ENCODE peak calls at places on chromosomes 13 and 19, in nine cellular contexts. C is small intestine, T is lower lobe of right lung, Q is pancreas, Y is thoracic aorta, A is astrocyte, B is mammary epithelial cell, U is left lung, P is tibial nerve. M is an unnamed sample. For H3K36me3, the result is how much of the 10 kb centered on the place peaks cover.

GRCh38 chr13:59409211-59409610 is 754.5 kb downstream of the DIAPH3 start:
- DNase-seq in C (no peak), T (no peak), Q (peak), Y (no peak), A (peak), B (no peak), U (no peak), P (no peak), M (peak)

GRCh38 chr19:11539495-11540365 is 1.1 kb downstream of the CNN1 start:
- DNase-seq in C (no peak), T (no peak), Q (no peak), Y (no peak), A (no peak), B (no peak), U (no peak), P (no peak), M (peak)

GRCh38 chr19:46601318-46602224 is at the start of gene CALM3:
- DNase-seq in C (peak), T (no peak), Q (no peak), Y (no peak), A (no peak), B (no peak), U (no peak), P (no peak), M (no peak)

GRCh38 chr19:54502518-54503048 is at the start of gene LAIR2:
- DNase-seq in C (no peak), T (no peak), Q (no peak), Y (no peak), A (no peak), B (no peak), U (no peak), P (no peak), M (no peak)

GRCh38 chr13:26965976-26966375 is 205.4 kb upstream of the GPR12 start:
- DNase-seq in C (no peak), T (peak), Q (peak), Y (no peak), A (peak), B (no peak), U (no peak), P (no peak), M (no peak)

GRCh38 chr19:38524369-38524768 is 90.9 kb downstream of the RYR1 start:
- DNase-seq in C (no peak), T (peak), Q (no peak), Y (no peak), A (no peak), B (no peak), U (no peak), P (no peak), M (no peak)

GRCh38 chr13:97222934-97223710 is 989 bp downstream of the MBNL2 start:
- DNase-seq in C (peak), T (no peak), Q (no peak), Y (no peak), A (peak), B (no peak), U (no peak), P (no peak), M (no peak)

GRCh38 chr13:94822356-94822755 is 110.0 kb upstream of the SOX21 start:
- DNase-seq in C (no peak), T (no peak), Q (no peak), Y (no peak), A (no peak), B (no peak), U (no peak), P (no peak), M (no peak)

GRCh38 chr13:111171629-111172028 is 56.5 kb downstream of the ARHGEF7 start:
- DNase-seq in C (no peak), T (no peak), Q (no peak), Y (no peak), A (no peak), B (peak), U (no peak), P (no peak), M (no peak)
- H3K36me3 ChIP-seq in C (under half), T (under half), Q (under half), Y (under half), A (under half), B (under half), U (under half), P (under half), M (under half)

DNA sequence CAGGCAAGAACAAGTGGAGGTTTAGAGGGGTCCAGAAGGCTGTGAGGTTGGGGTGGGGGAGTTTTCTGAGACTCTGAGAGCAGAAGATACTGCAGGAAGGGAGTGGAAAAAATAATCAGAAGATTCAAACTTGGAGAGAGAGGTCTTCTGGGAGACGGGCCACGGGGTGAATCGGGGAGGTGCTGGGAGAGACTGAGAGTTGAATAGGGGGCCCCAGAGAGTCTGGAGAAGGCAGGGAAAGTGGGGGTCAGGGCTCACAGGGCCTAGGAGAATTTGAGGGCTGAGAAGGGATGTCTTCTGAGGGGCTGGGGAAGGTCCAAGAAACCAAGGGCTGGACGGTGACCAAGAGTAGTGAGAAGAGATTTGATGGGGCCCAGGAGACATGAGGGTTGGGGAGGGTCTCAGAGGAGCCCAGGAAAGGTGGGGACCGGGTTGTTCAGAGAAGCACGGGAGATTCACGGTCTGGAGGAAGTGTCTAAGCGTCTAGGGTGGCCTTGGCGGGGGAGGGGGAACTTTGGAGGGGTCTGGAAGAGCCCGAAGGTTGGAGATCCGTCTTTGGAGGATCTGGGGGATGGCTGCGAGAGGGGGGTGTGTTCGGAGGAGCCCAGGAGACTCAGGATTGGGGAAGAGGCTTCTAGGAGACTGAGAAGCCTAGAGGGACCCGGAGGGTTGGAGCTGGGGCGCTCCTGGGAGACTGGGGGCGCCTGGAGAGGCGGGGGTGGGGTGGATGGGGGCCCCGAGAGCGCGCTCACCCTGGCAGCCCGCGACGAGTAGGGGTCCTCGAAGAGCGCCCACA is 1.5 kb downstream of the KCNC3 start:
- DNase-seq in C (no peak), T (no peak), Q (no peak), Y (no peak), A (no peak), B (no peak), U (no peak), P (no peak), M (no peak)
- H3K36me3 ChIP-seq in C (under half), T (under half), Q (under half), Y (under half), A (under half), B (under half), U (under half), P (under half), M (under half)

GRCh38 chr19:17283504-17283996 is 1.8 kb downstream of the ANKLE1 start:
- DNase-seq in C (no peak), T (no peak), Q (no peak), Y (no peak), A (no peak), B (no peak), U (no peak), P (no peak), M (no peak)

GRCh38 chr19:17281391-17282304 is at the start of gene ANKLE1:
- DNase-seq in C (no peak), T (peak), Q (no peak), Y (no peak), A (no peak), B (no peak), U (no peak), P (no peak), M (peak)

GRCh38 chr19:17285415-17286135 is 3.9 kb downstream of the ANKLE1 start:
- DNase-seq in C (no peak), T (no peak), Q (no peak), Y (no peak), A (no peak), B (no peak), U (no peak), P (no peak), M (no peak)

GRCh38 chr19:17279436-17279835 is 2.3 kb upstream of the ANKLE1 start:
- DNase-seq in C (no peak), T (no peak), Q (no peak), Y (no peak), A (no peak), B (no peak), U (no peak), P (no peak), M (no peak)

DNA sequence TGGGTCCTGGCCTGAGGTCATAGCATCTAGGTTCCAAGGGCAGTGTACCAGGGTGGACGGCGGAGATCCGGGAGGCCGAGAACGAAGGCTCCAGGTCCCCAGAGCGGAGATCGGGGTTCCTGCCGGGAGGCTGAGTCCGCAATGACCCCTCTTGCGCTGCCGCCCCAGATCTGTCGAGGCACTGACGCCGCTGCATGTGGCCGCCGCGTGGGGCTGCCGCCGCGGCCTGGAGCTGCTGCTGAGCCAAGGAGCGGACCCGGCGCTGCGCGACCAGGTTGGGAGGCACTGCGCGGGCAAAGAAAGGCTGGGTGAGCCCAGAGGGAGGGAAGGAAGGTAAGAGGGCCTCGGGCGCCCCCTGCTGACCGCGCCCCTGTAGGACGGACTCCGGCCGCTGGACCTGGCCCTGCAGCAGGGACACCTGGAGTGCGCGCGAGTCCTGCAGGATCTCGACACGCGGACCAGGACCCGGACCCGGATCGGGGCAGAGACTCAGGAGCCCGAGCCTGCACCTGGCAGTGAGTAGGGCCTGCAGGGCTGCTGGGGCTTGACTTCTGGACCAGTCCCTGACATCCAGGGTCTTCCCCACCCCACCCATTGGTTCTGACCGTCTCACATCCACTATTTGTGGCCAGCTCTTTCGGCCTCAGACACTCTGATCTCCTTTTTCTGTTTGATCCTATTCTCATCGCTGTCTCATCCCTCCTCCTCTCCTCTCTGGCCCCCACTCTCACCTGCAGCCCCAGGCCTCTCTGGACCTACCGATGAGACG is 971 bp downstream of the ANKLE1 start:
- DNase-seq in C (peak), T (peak), Q (peak), Y (no peak), A (peak), B (peak), U (peak), P (peak), M (peak)
- H3K36me3 ChIP-seq in C (under half), T (under half), Q (under half), Y (under half), A (under half), B (under half), U (under half), P (under half), M (under half)

GRCh38 chr19:2436384-2436783 is 9.0 kb upstream of the TIMM13 start:
- DNase-seq in C (no peak), T (no peak), Q (no peak), Y (no peak), A (no peak), B (no peak), U (no peak), P (no peak), M (no peak)

GRCh38 chr19:2441096-2441752 is 13.8 kb upstream of the TIMM13 start:
- DNase-seq in C (no peak), T (no peak), Q (no peak), Y (no peak), A (no peak), B (no peak), U (no peak), P (no peak), M (no peak)

GRCh38 chr19:2436926-2437325 is 9.5 kb upstream of the TIMM13 start:
- DNase-seq in C (no peak), T (no peak), Q (no peak), Y (no peak), A (no peak), B (no peak), U (no peak), P (no peak), M (no peak)

GRCh38 chr19:2440515-2440914 is 13.1 kb upstream of the TIMM13 start:
- DNase-seq in C (no peak), T (no peak), Q (no peak), Y (no peak), A (no peak), B (no peak), U (no peak), P (no peak), M (no peak)

GRCh38 chr19:2438178-2438577 is 10.8 kb upstream of the TIMM13 start:
- DNase-seq in C (no peak), T (no peak), Q (no peak), Y (no peak), A (no peak), B (no peak), U (no peak), P (no peak), M (no peak)
- H3K36me3 ChIP-seq in C (under half), T (half or more), Q (under half), Y (under half), A (under half), B (under half), U (under half), P (under half), M (under half)

GRCh38 chr19:1824252-1824622 is 12.2 kb upstream of the ATP8B3 start:
- DNase-seq in C (no peak), T (no peak), Q (no peak), Y (no peak), A (no peak), B (no peak), U (no peak), P (no peak), M (no peak)
- H3K36me3 ChIP-seq in C (under half), T (half or more), Q (under half), Y (half or more), A (under half), B (under half), U (under half), P (under half), M (under half)

GRCh38 chr13:111298214-111298975 is 22.0 kb upstream of the TEX29 start:
- DNase-seq in C (no peak), T (no peak), Q (no peak), Y (no peak), A (no peak), B (no peak), U (no peak), P (no peak), M (no peak)
- H3K36me3 ChIP-seq in C (under half), T (half or more), Q (under half), Y (under half), A (under half), B (under half), U (under half), P (under half), M (under half)

M was measured in transverse colon.